ENCODE peak calls at places on chromosomes 3 and 15, in eight cellular contexts. D is right lobe of liver, F is NB4, M is stomach, Y is A549, I is adrenal gland, S is ovary, O is breast epithelium. A is an unnamed sample.

GRCh38 chr3:133238015-133238414 is 161.8 kb upstream of the BFSP2 start:
- DNase-seq in D (no peak), F (no peak), M (no peak), Y (no peak), I (no peak), S (no peak), O (no peak), A (no peak)

GRCh38 chr3:194711913-194712312 is 26.2 kb downstream of the FAM43A start:
- DNase-seq in D (no peak), F (no peak), M (no peak), Y (peak), I (peak), S (no peak), O (peak), A (no peak)

GRCh38 chr15:69080203-69080957 is 65.9 kb downstream of the NOX5 start:
- DNase-seq in D (no peak), F (no peak), M (no peak), Y (no peak), I (no peak), S (no peak), O (no peak), A (no peak)

GRCh38 chr15:83164409-83165404 is 42.9 kb downstream of the HDGFL3 start:
- DNase-seq in D (no peak), F (no peak), M (no peak), Y (no peak), I (no peak), S (no peak), O (no peak), A (no peak)

GRCh38 chr3:189652042-189652441 is 20.9 kb downstream of the TP63 start:
- DNase-seq in D (no peak), F (peak), M (no peak), Y (peak), I (peak), S (no peak), O (no peak), A (no peak)

GRCh38 chr3:161163297-161163696 is 57.8 kb upstream of the NMD3 start:
- DNase-seq in D (no peak), F (peak), M (no peak), Y (peak), I (no peak), S (no peak), O (no peak), A (no peak)

GRCh38 chr15:98163319-98164030 is 203.0 kb downstream of the ARRDC4 start:
- DNase-seq in D (no peak), F (no peak), M (no peak), Y (no peak), I (no peak), S (no peak), O (no peak), A (no peak)

GRCh38 chr3:74847093-74847492 is 232.6 kb upstream of the CNTN3 start:
- DNase-seq in D (no peak), F (no peak), M (no peak), Y (no peak), I (no peak), S (no peak), O (no peak), A (no peak)

GRCh38 chr3:100777271-100777670 is 68.0 kb downstream of the TFG start:
- DNase-seq in D (no peak), F (no peak), M (no peak), Y (no peak), I (no peak), S (no peak), O (no peak), A (no peak)

GRCh38 chr15:66716668-66717025 is 14.6 kb downstream of the SMAD6 start:
- DNase-seq in D (no peak), F (no peak), M (no peak), Y (no peak), I (no peak), S (no peak), O (no peak), A (no peak)

GRCh38 chr3:172140499-172141391 is 101.4 kb downstream of the FNDC3B start:
- DNase-seq in D (peak), F (peak), M (no peak), Y (peak), I (peak), S (no peak), O (peak), A (peak)

GRCh38 chr3:48405343-48405881 is 24.5 kb downstream of the PLXNB1 start:
- DNase-seq in D (peak), F (no peak), M (peak), Y (no peak), I (no peak), S (peak), O (peak), A (peak)

GRCh38 chr15:25556136-25556535 is 117.3 kb upstream of the UBE3A start:
- DNase-seq in D (no peak), F (no peak), M (no peak), Y (no peak), I (no peak), S (no peak), O (no peak), A (no peak)

GRCh38 chr15:70319466-70319865 is 221.7 kb upstream of the TLE3 start:
- DNase-seq in D (no peak), F (no peak), M (no peak), Y (no peak), I (no peak), S (no peak), O (peak), A (no peak)

GRCh38 chr3:107458871-107459270 is 63.9 kb upstream of the BBX start:
- DNase-seq in D (no peak), F (no peak), M (no peak), Y (peak), I (peak), S (no peak), O (no peak), A (no peak)

GRCh38 chr3:1365528-1365927 is 272.7 kb downstream of the CNTN6 start:
- DNase-seq in D (no peak), F (no peak), M (no peak), Y (no peak), I (no peak), S (no peak), O (no peak), A (no peak)

GRCh38 chr3:143525408-143525807 is 322.9 kb downstream of the SLC9A9 start:
- DNase-seq in D (no peak), F (no peak), M (no peak), Y (no peak), I (no peak), S (no peak), O (no peak), A (no peak)

GRCh38 chr3:127590593-127591477 is at the start of gene TPRA1:
- DNase-seq in D (peak), F (peak), M (peak), Y (peak), I (peak), S (peak), O (peak), A (peak)

GRCh38 chr3:193826126-193826795 is 233.3 kb downstream of the OPA1 start:
- DNase-seq in D (no peak), F (peak), M (peak), Y (peak), I (peak), S (peak), O (peak), A (no peak)

GRCh38 chr3:35184775-35185174 is 454.6 kb upstream of the ARPP21 start:
- DNase-seq in D (no peak), F (peak), M (no peak), Y (peak), I (no peak), S (no peak), O (no peak), A (no peak)

GRCh38 chr15:71303977-71304376 is 188.7 kb downstream of the THSD4 start:
- DNase-seq in D (no peak), F (no peak), M (no peak), Y (no peak), I (no peak), S (no peak), O (no peak), A (no peak)

GRCh38 chr3:97821413-97821809 is 400 bp upstream of the CRYBG3 start:
- DNase-seq in D (peak), F (no peak), M (peak), Y (no peak), I (peak), S (no peak), O (peak), A (peak)

GRCh38 chr15:88979674-88980073 is 66.5 kb upstream of the MFGE8 start:
- DNase-seq in D (no peak), F (no peak), M (no peak), Y (no peak), I (no peak), S (no peak), O (no peak), A (no peak)

GRCh38 chr3:42847731-42848130 is 27.9 kb downstream of the CYP8B1 start:
- DNase-seq in D (no peak), F (no peak), M (no peak), Y (no peak), I (no peak), S (no peak), O (no peak), A (no peak)

GRCh38 chr15:35533130-35534110 is 12.5 kb downstream of the DPH6 start:
- DNase-seq in D (no peak), F (no peak), M (no peak), Y (no peak), I (no peak), S (no peak), O (no peak), A (no peak)

GRCh38 chr15:98611808-98612207 is 36.5 kb upstream of the IGF1R start:
- DNase-seq in D (no peak), F (no peak), M (no peak), Y (no peak), I (no peak), S (no peak), O (peak), A (no peak)

GRCh38 chr3:126424751-126425150 is 30.0 kb downstream of the CFAP100 start:
- DNase-seq in D (no peak), F (no peak), M (peak), Y (no peak), I (no peak), S (no peak), O (no peak), A (no peak)

GRCh38 chr3:178602864-178603263 is 66.6 kb downstream of the KCNMB2 start:
- DNase-seq in D (no peak), F (no peak), M (no peak), Y (no peak), I (no peak), S (no peak), O (no peak), A (no peak)

GRCh38 chr3:29099296-29099695 is 181.6 kb upstream of the RBMS3 start:
- DNase-seq in D (no peak), F (no peak), M (no peak), Y (no peak), I (no peak), S (no peak), O (no peak), A (no peak)

GRCh38 chr3:120708408-120708807 is 26.4 kb upstream of the HGD start:
- DNase-seq in D (no peak), F (no peak), M (no peak), Y (no peak), I (no peak), S (no peak), O (no peak), A (no peak)

GRCh38 chr15:38231430-38231829 is 21.2 kb upstream of the SPRED1 start:
- DNase-seq in D (no peak), F (no peak), M (no peak), Y (no peak), I (no peak), S (no peak), O (no peak), A (no peak)

GRCh38 chr15:51172190-51172589 is 77.5 kb upstream of the TNFAIP8L3 start:
- DNase-seq in D (no peak), F (no peak), M (no peak), Y (no peak), I (no peak), S (no peak), O (no peak), A (no peak)

GRCh38 chr15:58569455-58569854 is 137.7 kb downstream of the LIPC start:
- DNase-seq in D (no peak), F (no peak), M (no peak), Y (no peak), I (no peak), S (no peak), O (no peak), A (no peak)

DNA sequence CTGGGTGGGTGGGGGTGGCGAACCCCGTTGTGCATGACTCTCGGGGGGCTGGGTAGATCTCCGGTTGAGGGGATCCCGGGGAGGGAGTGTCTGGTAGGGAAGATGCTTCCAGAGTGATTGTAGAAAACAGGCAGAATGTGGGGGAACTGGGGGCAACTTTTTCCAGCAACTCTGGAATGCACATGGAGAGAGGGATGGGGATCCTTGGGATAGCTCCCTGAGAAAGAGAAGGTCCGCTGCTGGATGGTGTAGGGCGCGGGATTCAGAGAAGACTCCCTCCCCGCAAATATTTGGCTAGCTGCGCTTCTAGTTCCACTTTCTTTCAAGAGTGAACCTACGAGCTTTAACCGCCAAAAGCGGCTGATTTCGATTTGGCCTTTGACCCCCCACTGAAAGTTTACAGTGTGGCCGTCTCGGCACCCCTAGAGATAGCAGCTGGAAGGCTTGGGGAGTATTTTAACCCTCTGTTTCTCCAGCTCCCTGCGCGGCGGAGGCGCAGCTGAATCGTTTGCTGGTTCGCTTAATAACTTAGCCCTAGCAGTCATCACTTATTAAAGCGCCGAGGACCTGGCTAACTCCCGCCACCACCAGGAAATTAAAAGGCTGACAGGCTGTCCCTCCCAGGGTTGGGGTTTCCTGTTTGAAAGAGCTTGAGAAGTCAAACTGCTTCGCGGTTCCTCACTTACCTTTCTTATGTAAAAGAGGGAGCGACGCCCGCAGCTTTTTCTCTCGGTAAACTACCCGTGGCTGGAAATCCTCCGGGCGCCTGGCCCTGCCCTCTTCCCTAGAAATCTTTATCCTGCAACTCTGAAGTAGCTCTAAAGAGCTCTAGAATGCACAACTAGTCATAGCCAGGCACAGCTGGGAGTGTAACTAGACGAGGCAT is 1.2 kb downstream of the PHLDB2 start:
- DNase-seq in D (peak), F (peak), M (peak), Y (peak), I (peak), S (peak), O (peak), A (peak)
- TF ChIP-seq POLR2A in D (peak), F (no peak), M (no peak), Y (no peak), I (peak), S (peak), O (no peak), A (peak)

DNA sequence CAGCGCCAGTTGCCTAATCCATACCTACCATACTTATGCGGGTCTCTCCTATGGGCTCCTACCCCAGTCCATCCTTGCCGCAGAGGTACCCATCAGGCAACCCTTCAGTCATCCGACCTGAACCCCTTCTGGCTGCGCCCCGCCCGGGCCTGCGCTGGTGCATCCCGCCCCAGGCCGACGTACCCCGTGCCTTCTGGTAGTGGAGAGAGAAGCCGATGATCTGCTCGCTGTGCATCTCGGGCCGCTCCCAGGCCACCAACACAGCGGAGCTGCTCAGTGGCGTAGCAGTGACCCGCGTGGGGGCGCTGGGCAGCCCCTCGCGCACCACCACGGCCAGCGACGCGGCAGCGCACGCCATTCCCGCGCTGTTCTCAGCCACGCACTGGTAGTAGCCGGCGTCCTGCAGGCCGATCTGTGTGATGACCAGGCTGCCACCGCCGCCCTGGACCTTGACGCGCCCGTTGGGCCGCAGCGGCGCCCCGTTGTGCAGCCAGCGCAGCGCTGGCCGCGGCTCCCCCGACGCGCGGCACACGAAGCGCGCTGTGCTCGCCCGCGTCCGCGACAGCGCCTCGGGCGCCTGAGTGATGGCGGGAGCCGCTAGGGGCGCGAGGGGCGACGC is 17.9 kb upstream of the IGDCC3 start:
- DNase-seq in D (no peak), F (no peak), M (no peak), Y (no peak), I (no peak), S (no peak), O (no peak), A (no peak)
- H3K4me3 ChIP-seq in D (no peak), F (no peak), M (no peak), Y (no peak), I (no peak), S (no peak), O (peak), A (no peak)

DNA sequence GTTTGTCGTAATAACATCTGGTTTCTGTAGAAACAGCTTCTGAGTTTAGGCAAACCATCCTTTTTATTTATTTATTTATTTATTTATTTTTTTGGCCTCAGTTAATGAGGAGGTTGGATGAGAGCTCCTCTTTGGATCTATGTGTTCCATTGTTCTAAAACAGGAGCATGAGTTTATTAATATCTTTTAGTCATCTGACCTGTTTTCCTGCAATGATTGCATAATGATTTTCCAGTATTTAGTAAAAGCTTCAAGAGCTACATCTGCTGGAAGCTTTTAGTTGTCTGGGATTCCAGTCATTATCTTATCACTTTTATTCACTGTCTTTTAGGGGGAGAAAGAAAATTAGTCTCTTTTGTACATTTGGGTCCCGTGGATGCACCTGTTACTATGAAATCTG is 1270.1 kb downstream of the ROBO1 start:
- DNase-seq in D (no peak), F (no peak), M (no peak), Y (no peak), I (no peak), S (no peak), O (no peak), A (no peak)
- TF ChIP-seq CTCF in D (no peak), F (no peak), M (no peak), Y (no peak), I (peak), S (no peak), O (no peak), A (no peak)

DNA sequence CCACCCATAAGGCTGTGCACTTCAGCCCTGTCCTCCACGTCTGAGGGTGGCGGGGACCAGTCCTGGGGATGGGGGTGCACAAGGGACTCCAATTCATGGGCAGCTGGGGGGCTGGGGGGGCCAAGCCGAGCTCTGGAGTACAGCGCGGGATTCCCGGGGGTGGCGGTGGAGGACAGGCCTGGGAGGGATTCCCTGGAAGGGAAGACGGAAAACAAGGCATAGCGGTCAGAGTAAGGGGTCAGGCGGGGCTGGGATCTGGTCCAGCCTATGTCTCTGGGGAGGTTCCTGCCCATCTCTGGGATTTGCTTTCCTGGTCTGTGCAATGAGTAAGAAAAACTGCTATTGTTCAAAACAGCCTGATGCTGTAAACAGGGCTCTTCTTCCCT is 8.1 kb upstream of the IGDCC3 start:
- DNase-seq in D (no peak), F (no peak), M (no peak), Y (no peak), I (no peak), S (peak), O (no peak), A (no peak)
- TF ChIP-seq POLR2A in D (no peak), F (no peak), M (no peak), Y (no peak), I (no peak), S (no peak), O (no peak), A (no peak)

A was measured in prostate gland.